ENCODE peak calls at places on chromosomes 7 and 10, in ten cellular contexts. D, U, W, C, M, O, L, Z, I and Q are unnamed samples.
A peak's percentile ranks its signal among the peaks of the same experiment; 100 is the strongest.

GRCh38 chr10:14616465-14616864 is 158.2 kb downstream of the FAM107B start:
- DNase-seq in D (no peak), U (no peak), W (no peak), C (no peak), M (no peak), O (no peak), L (no peak), Z (no peak), I (no peak), Q (no peak)

GRCh38 chr7:1210979-1211608 is 21.6 kb upstream of the UNCX start:
- DNase-seq in D (no peak), U (no peak), W (no peak), C (no peak), M (no peak), O (peak; percentile 52), L (no peak), Z (no peak), I (no peak), Q (no peak)

GRCh38 chr7:27053153-27053552 is 42.6 kb downstream of the HOXA1 start:
- DNase-seq in D (no peak), U (no peak), W (no peak), C (no peak), M (no peak), O (no peak), L (no peak), Z (no peak), I (no peak), Q (no peak)

GRCh38 chr7:169854-170172 is 22.6 kb upstream of the FAM20C start:
- DNase-seq in D (no peak), U (no peak), W (no peak), C (no peak), M (no peak), O (no peak), L (no peak), Z (no peak), I (no peak), Q (no peak)

GRCh38 chr7:91835191-91836064 is 45.1 kb downstream of the MTERF1 start:
- DNase-seq in D (no peak), U (no peak), W (no peak), C (no peak), M (no peak), O (no peak), L (no peak), Z (no peak), I (no peak), Q (no peak)

GRCh38 chr10:18340496-18341051 is 200.3 kb downstream of the CACNB2 start:
- DNase-seq in D (peak; percentile 3), U (peak; percentile 78), W (no peak), C (no peak), M (no peak), O (peak; percentile 71), L (no peak), Z (no peak), I (peak; percentile 37), Q (peak; percentile 15)

GRCh38 chr10:35942052-35942451 is 300.0 kb upstream of the FZD8 start:
- DNase-seq in D (no peak), U (peak; percentile 41), W (no peak), C (no peak), M (no peak), O (peak; percentile 1), L (no peak), Z (no peak), I (peak; percentile 10), Q (no peak)

GRCh38 chr7:80635533-80635932 is 2.9 kb upstream of the CD36 start:
- DNase-seq in D (peak; percentile 62), U (no peak), W (no peak), C (no peak), M (no peak), O (no peak), L (no peak), Z (no peak), I (no peak), Q (no peak)

GRCh38 chr10:60205741-60206140 is 183.9 kb downstream of the ANK3 start:
- DNase-seq in D (no peak), U (no peak), W (no peak), C (no peak), M (no peak), O (no peak), L (peak; percentile 30), Z (no peak), I (no peak), Q (no peak)

GRCh38 chr7:157905740-157906461 is 569.1 kb downstream of the DNAJB6 start:
- DNase-seq in D (no peak), U (peak; percentile 59), W (no peak), C (no peak), M (no peak), O (peak; percentile 61), L (peak; percentile 10), Z (no peak), I (peak; percentile 30), Q (no peak)

GRCh38 chr10:121413951-121414350 is 184.3 kb downstream of the FGFR2 start:
- DNase-seq in D (no peak), U (no peak), W (no peak), C (no peak), M (no peak), O (no peak), L (no peak), Z (no peak), I (no peak), Q (no peak)

GRCh38 chr10:14200645-14201534 is 129.8 kb downstream of the FRMD4A start:
- DNase-seq in D (no peak), U (no peak), W (no peak), C (peak; percentile 18), M (no peak), O (no peak), L (no peak), Z (no peak), I (no peak), Q (no peak)

DNA sequence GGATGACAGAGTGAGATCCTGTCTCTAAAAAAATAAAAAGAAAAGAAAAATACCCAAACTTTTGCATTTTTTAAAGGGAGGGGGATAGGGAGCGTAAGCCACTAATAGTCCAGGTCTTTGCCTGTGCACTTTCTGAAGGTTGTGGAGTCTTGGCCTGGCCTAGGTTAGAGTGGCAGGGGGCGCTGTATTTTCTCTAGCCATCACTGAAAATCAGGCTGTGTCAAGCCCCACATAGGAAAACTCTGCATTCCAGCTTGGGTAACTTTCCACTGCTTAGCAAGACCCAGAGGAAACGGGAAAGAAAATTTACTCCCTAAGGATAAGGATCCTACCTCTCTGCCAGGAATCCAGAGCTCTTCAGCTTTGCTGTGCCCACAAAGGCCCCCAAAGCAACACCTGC is 10.5 kb upstream of the PAX4 start:
- DNase-seq in D (no peak), U (no peak), W (no peak), C (no peak), M (no peak), O (no peak), L (no peak), Z (no peak), I (no peak), Q (no peak)
- TF ChIP-seq CTCF in D (no peak), U (no peak), W (no peak), C (no peak), M (no peak), O (peak; percentile 30), L (no peak), Z (no peak), I (no peak), Q (peak; percentile 14)

DNA sequence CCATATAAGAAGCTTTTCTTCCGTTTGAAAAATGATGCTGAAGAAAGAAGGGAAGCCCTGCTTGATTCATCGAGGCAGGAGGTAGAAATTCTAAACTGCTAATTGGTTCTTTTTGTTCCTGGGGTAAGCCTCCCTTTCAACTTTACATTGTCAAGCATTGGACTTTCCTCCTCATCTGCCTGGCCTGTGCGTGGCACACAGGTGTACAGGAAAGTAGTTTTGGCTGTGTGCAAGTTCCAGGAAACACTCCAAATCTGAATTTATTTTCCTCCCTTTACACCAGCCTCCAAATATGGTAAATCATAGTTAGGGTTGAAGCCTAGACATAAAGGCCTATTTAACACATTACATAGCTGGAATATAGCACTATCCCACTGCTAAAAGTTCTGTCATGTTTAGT is 18.2 kb upstream of the RELN start:
- DNase-seq in D (no peak), U (no peak), W (no peak), C (no peak), M (no peak), O (no peak), L (no peak), Z (no peak), I (no peak), Q (no peak)
- H3K4me3 ChIP-seq in D (no peak overlapping the region), U (no peak overlapping the region), W (no peak overlapping the region), C (no peak overlapping the region), M (no peak overlapping the region), O (no peak overlapping the region), L (no peak overlapping the region), Z (no peak overlapping the region), I (no peak overlapping the region), Q (no peak overlapping the region)

GRCh38 chr10:43249962-43250624 is 16.8 kb downstream of the RASGEF1A start:
- DNase-seq in D (no peak), U (peak; percentile 14), W (peak; percentile 26), C (no peak), M (peak; percentile 18), O (peak; percentile 73), L (peak; percentile 36), Z (peak; percentile 66), I (peak; percentile 2), Q (no peak)
- TF ChIP-seq CTCF in D (no peak), U (no peak), W (no peak), C (no peak), M (no peak), O (no peak), L (no peak), Z (no peak), I (no peak), Q (no peak)

GRCh38 chr10:100346765-100347567 is at the start of gene SCD:
- DNase-seq in D (peak; percentile 96), U (peak; percentile 86), W (peak; percentile 70), C (peak; percentile 93), M (peak; percentile 85), O (peak; percentile 96), L (peak; percentile 88), Z (peak; percentile 94), I (peak; percentile 75), Q (peak; percentile 96)

GRCh38 chr10:100348389-100348927 is 1.4 kb downstream of the SCD start:
- DNase-seq in D (no peak), U (no peak), W (no peak), C (no peak), M (no peak), O (peak; percentile 76), L (no peak), Z (no peak), I (no peak), Q (no peak)

GRCh38 chr10:100346351-100346764 is 675 bp upstream of the SCD start:
- DNase-seq in D (peak; percentile 63), U (peak; percentile 67), W (peak; percentile 37), C (peak; percentile 75), M (peak; percentile 86), O (peak; percentile 91), L (peak; percentile 41), Z (peak; percentile 90), I (peak; percentile 32), Q (peak; percentile 73)

GRCh38 chr10:100349087-100349486 is 2.1 kb downstream of the SCD start:
- DNase-seq in D (no peak), U (no peak), W (no peak), C (no peak), M (no peak), O (no peak), L (no peak), Z (no peak), I (no peak), Q (no peak)

GRCh38 chr10:100347568-100348195 is 649 bp downstream of the SCD start:
- DNase-seq in D (no peak), U (no peak), W (no peak), C (no peak), M (no peak), O (peak; percentile 73), L (no peak), Z (peak; percentile 74), I (no peak), Q (no peak)
- H3K4me3 ChIP-seq in D (peak overlapping the region; percentile 83), U (peak overlapping the region; percentile 60), W (peak overlapping the region; percentile 55), C (peak overlapping the region; percentile 99), M (peak overlapping the region; percentile 18), O (peak overlapping the region; percentile 84), L (peak overlapping the region; percentile 96), Z (peak overlapping the region; percentile 58), I (peak overlapping the region; percentile 44), Q (peak overlapping the region; percentile 94)

GRCh38 chr10:110535958-110536891 is 31.3 kb upstream of the SMC3 start:
- DNase-seq in D (peak; percentile 85), U (peak; percentile 45), W (peak; percentile 34), C (no peak), M (no peak), O (peak; percentile 72), L (peak; percentile 74), Z (peak; percentile 76), I (peak; percentile 43), Q (peak; percentile 63)
- TF ChIP-seq CTCF in D (peak; percentile 34), U (peak; percentile 47), W (no peak), C (peak; percentile 14), M (no peak), O (peak; percentile 40), L (peak; percentile 42), Z (peak; percentile 33), I (peak; percentile 67), Q (peak; percentile 36)